ENCODE peak calls at places on chromosomes 5 and 9, in four cellular contexts. P is cardiac fibroblast; E is effector CD4-positive, alpha-beta T cell; K is nephron progenitor cell. F is an unnamed sample.

GRCh38 chr5:157106668-157107461 is 2.0 kb downstream of the HAVCR2 start:
- DNase-seq in P (no peak), E (no peak), K (no peak), F (no peak)

GRCh38 chr9:107471562-107471961 is 18.0 kb downstream of the KLF4 start:
- DNase-seq in P (no peak), E (no peak), K (no peak), F (no peak)

GRCh38 chr9:106333487-106333886 is 529.5 kb upstream of the ZNF462 start:
- DNase-seq in P (no peak), E (no peak), K (no peak), F (no peak)

GRCh38 chr5:157734466-157734865 is 3.2 kb downstream of the THG1L start:
- DNase-seq in P (no peak), E (no peak), K (no peak), F (no peak)

GRCh38 chr9:114308361-114308950 is 14.4 kb upstream of the ORM1 start:
- DNase-seq in P (no peak), E (no peak), K (no peak), F (no peak)

GRCh38 chr5:173612948-173613347 is 3.5 kb downstream of the BOD1 start:
- DNase-seq in P (peak), E (no peak), K (no peak), F (no peak)

GRCh38 chr5:173314166-173314952 is 13.9 kb downstream of the STC2 start:
- DNase-seq in P (no peak), E (no peak), K (no peak), F (no peak)

GRCh38 chr5:139140631-139141071 is 57.5 kb downstream of the SIL1 start:
- DNase-seq in P (peak), E (no peak), K (no peak), F (no peak)

GRCh38 chr5:95892784-95893354 is 68.8 kb downstream of the ELL2 start:
- DNase-seq in P (peak), E (no peak), K (no peak), F (peak)